ENCODE peak calls at places on chromosomes 7 and 10, in four cellular contexts. P, W, Y and B are unnamed samples.

GRCh38 chr7:81190997-81191747 is 272.3 kb upstream of the SEMA3C start:
- DNase-seq in P (peak), W (no peak), Y (peak), B (peak)

GRCh38 chr10:63465293-63466167 is at the start of gene JMJD1C:
- DNase-seq in P (peak), W (peak), Y (peak), B (peak)

GRCh38 chr10:71569775-71570588 is 149.6 kb downstream of the C10orf105 start:
- DNase-seq in P (peak), W (no peak), Y (peak), B (peak)

GRCh38 chr7:47559306-47560220 is 22.3 kb downstream of the TNS3 start:
- DNase-seq in P (no peak), W (no peak), Y (no peak), B (no peak)

GRCh38 chr7:27046854-27047549 is 48.8 kb downstream of the HOXA1 start:
- DNase-seq in P (peak), W (peak), Y (peak), B (peak)

GRCh38 chr10:122286872-122287271 is 15.8 kb downstream of the BTBD16 start:
- DNase-seq in P (peak), W (no peak), Y (peak), B (peak)

GRCh38 chr10:27446091-27446918 is 57.8 kb upstream of the RAB18 start:
- DNase-seq in P (peak), W (no peak), Y (peak), B (peak)

GRCh38 chr10:49488056-49488455 is 50.9 kb downstream of the ERCC6 start:
- DNase-seq in P (no peak), W (no peak), Y (no peak), B (no peak)

GRCh38 chr7:3027005-3027404 is 16.7 kb downstream of the CARD11 start:
- DNase-seq in P (no peak), W (peak), Y (no peak), B (no peak)

GRCh38 chr7:148481965-148482626 is 108.5 kb upstream of the C7orf33 start:
- DNase-seq in P (no peak), W (peak), Y (no peak), B (no peak)

GRCh38 chr10:102419561-102420442 is 834 bp upstream of the FBXL15 start:
- DNase-seq in P (no peak), W (no peak), Y (no peak), B (peak)

GRCh38 chr10:106473129-106473528 is 691.4 kb downstream of the SORCS1 start:
- DNase-seq in P (peak), W (no peak), Y (no peak), B (no peak)

GRCh38 chr10:124354411-124355382 is 64.0 kb downstream of the OAT start:
- DNase-seq in P (peak), W (no peak), Y (peak), B (peak)

GRCh38 chr10:104308439-104308903 is 29.8 kb downstream of the ITPRIP start:
- DNase-seq in P (peak), W (no peak), Y (no peak), B (peak)

GRCh38 chr10:121911421-121911697 is 16.5 kb downstream of the ATE1 start:
- DNase-seq in P (no peak), W (no peak), Y (no peak), B (no peak)

GRCh38 chr10:36017141-36017540 is 375.0 kb upstream of the FZD8 start:
- DNase-seq in P (no peak), W (no peak), Y (no peak), B (no peak)

GRCh38 chr10:5534051-5534821 is 9.5 kb downstream of the CALML3 start:
- DNase-seq in P (no peak), W (peak), Y (no peak), B (peak)

GRCh38 chr7:121178869-121179497 is 149.8 kb upstream of the WNT16 start:
- DNase-seq in P (no peak), W (no peak), Y (no peak), B (no peak)